ENCODE peak calls at places on chromosome 18, in five cellular contexts. One of them, this sample, is unnamed.

GRCh38 chr18:79870369-79871025 is 72.8 kb downstream of the KCNG2 start:
- DNase-seq in activated T-cell treated with anti-CD3 and anti-CD28 coated beads, Interleukin-2, amount 50 U/mL, for 72 hours: no peak
- DNase-seq in NCI-H1417 treated with DMSO at 0.1 percent for 48 hours: no peak
- DNase-seq in smooth muscle cell of the brain vasculature: no peak
- DNase-seq in right atrium auricular region: no peak
- DNase-seq in this sample: no peak

GRCh38 chr18:78494204-78494603 is 485.4 kb upstream of the SALL3 start:
- DNase-seq in activated T-cell treated with anti-CD3 and anti-CD28 coated beads, Interleukin-2, amount 50 U/mL, for 72 hours: no peak
- DNase-seq in NCI-H1417 treated with DMSO at 0.1 percent for 48 hours: no peak
- DNase-seq in smooth muscle cell of the brain vasculature: no peak
- DNase-seq in right atrium auricular region: no peak
- DNase-seq in this sample: no peak

GRCh38 chr18:59085797-59086196 is 53.9 kb upstream of the SEC11C start:
- DNase-seq in activated T-cell treated with anti-CD3 and anti-CD28 coated beads, Interleukin-2, amount 50 U/mL, for 72 hours: no peak
- DNase-seq in NCI-H1417 treated with DMSO at 0.1 percent for 48 hours: no peak
- DNase-seq in smooth muscle cell of the brain vasculature: no peak
- DNase-seq in right atrium auricular region: no peak
- DNase-seq in this sample: no peak

GRCh38 chr18:58144671-58145285 is 100.8 kb downstream of the NEDD4L start:
- DNase-seq in activated T-cell treated with anti-CD3 and anti-CD28 coated beads, Interleukin-2, amount 50 U/mL, for 72 hours: no peak
- DNase-seq in NCI-H1417 treated with DMSO at 0.1 percent for 48 hours: no peak
- DNase-seq in smooth muscle cell of the brain vasculature: no peak
- DNase-seq in right atrium auricular region: no peak
- DNase-seq in this sample: no peak

GRCh38 chr18:25305584-25305983 is 46.4 kb downstream of the ZNF521 start:
- DNase-seq in activated T-cell treated with anti-CD3 and anti-CD28 coated beads, Interleukin-2, amount 50 U/mL, for 72 hours: no peak
- DNase-seq in NCI-H1417 treated with DMSO at 0.1 percent for 48 hours: no peak
- DNase-seq in smooth muscle cell of the brain vasculature: no peak
- DNase-seq in right atrium auricular region: no peak
- DNase-seq in this sample: no peak

GRCh38 chr18:56995579-56996194 is 151.2 kb upstream of the BOD1L2 start:
- DNase-seq in activated T-cell treated with anti-CD3 and anti-CD28 coated beads, Interleukin-2, amount 50 U/mL, for 72 hours: no peak
- DNase-seq in NCI-H1417 treated with DMSO at 0.1 percent for 48 hours: no peak
- DNase-seq in smooth muscle cell of the brain vasculature: no peak
- DNase-seq in right atrium auricular region: no peak
- DNase-seq in this sample: no peak

GRCh38 chr18:21489119-21489750 is 111.3 kb downstream of the ESCO1 start:
- DNase-seq in activated T-cell treated with anti-CD3 and anti-CD28 coated beads, Interleukin-2, amount 50 U/mL, for 72 hours: peak
- DNase-seq in NCI-H1417 treated with DMSO at 0.1 percent for 48 hours: peak
- DNase-seq in smooth muscle cell of the brain vasculature: peak
- DNase-seq in right atrium auricular region: no peak
- DNase-seq in this sample: peak

GRCh38 chr18:69469444-69469919 is 68.8 kb downstream of the DOK6 start:
- DNase-seq in activated T-cell treated with anti-CD3 and anti-CD28 coated beads, Interleukin-2, amount 50 U/mL, for 72 hours: peak
- DNase-seq in NCI-H1417 treated with DMSO at 0.1 percent for 48 hours: no peak
- DNase-seq in smooth muscle cell of the brain vasculature: no peak
- DNase-seq in right atrium auricular region: no peak
- DNase-seq in this sample: no peak

GRCh38 chr18:4961121-4961909 is 235.7 kb downstream of the AKAIN1 start:
- DNase-seq in activated T-cell treated with anti-CD3 and anti-CD28 coated beads, Interleukin-2, amount 50 U/mL, for 72 hours: no peak
- DNase-seq in NCI-H1417 treated with DMSO at 0.1 percent for 48 hours: no peak
- DNase-seq in smooth muscle cell of the brain vasculature: no peak
- DNase-seq in right atrium auricular region: no peak
- DNase-seq in this sample: no peak

GRCh38 chr18:80243204-80243603 is 4.1 kb downstream of the PARD6G start:
- DNase-seq in activated T-cell treated with anti-CD3 and anti-CD28 coated beads, Interleukin-2, amount 50 U/mL, for 72 hours: no peak
- DNase-seq in NCI-H1417 treated with DMSO at 0.1 percent for 48 hours: no peak
- DNase-seq in smooth muscle cell of the brain vasculature: no peak
- DNase-seq in right atrium auricular region: no peak
- DNase-seq in this sample: no peak

GRCh38 chr18:12531747-12532146 is 124.0 kb downstream of the PRELID3A start:
- DNase-seq in activated T-cell treated with anti-CD3 and anti-CD28 coated beads, Interleukin-2, amount 50 U/mL, for 72 hours: no peak
- DNase-seq in NCI-H1417 treated with DMSO at 0.1 percent for 48 hours: no peak
- DNase-seq in smooth muscle cell of the brain vasculature: no peak
- DNase-seq in right atrium auricular region: no peak
- DNase-seq in this sample: no peak

GRCh38 chr18:9140381-9140780 is 3.8 kb downstream of the ANKRD12 start:
- DNase-seq in activated T-cell treated with anti-CD3 and anti-CD28 coated beads, Interleukin-2, amount 50 U/mL, for 72 hours: no peak
- DNase-seq in NCI-H1417 treated with DMSO at 0.1 percent for 48 hours: no peak
- DNase-seq in smooth muscle cell of the brain vasculature: no peak
- DNase-seq in right atrium auricular region: no peak
- DNase-seq in this sample: no peak

This sample was measured in fibroblast of the conjunctiva.